ENCODE peak calls at places on chromosomes 13 and 19, in ten cellular contexts. One of them, this sample, is unnamed.

GRCh38 chr13:101978546-101979315 is 423.1 kb downstream of the FGF14 start:
- DNase-seq in uterus: no peak
- DNase-seq in IMR-90: no peak
- DNase-seq in cardiac fibroblast: no peak
- DNase-seq in ascending aorta: no peak
- DNase-seq in HFFc6: no peak
- DNase-seq in AG10803: no peak
- DNase-seq in colonic mucosa: no peak
- DNase-seq in Peyer's patch: no peak
- DNase-seq in foreskin keratinocyte: no peak
- DNase-seq in this sample: no peak

GRCh38 chr19:21612403-21612872 is 107.0 kb downstream of the ZNF429 start:
- DNase-seq in uterus: no peak
- DNase-seq in IMR-90: no peak
- DNase-seq in cardiac fibroblast: no peak
- DNase-seq in ascending aorta: no peak
- DNase-seq in HFFc6: no peak
- DNase-seq in AG10803: no peak
- DNase-seq in colonic mucosa: no peak
- DNase-seq in Peyer's patch: no peak
- DNase-seq in foreskin keratinocyte: no peak
- DNase-seq in this sample: no peak

GRCh38 chr13:76879211-76879875 is 6.9 kb downstream of the KCTD12 start:
- DNase-seq in uterus: peak
- DNase-seq in IMR-90: peak
- DNase-seq in cardiac fibroblast: peak
- DNase-seq in ascending aorta: peak
- DNase-seq in HFFc6: peak
- DNase-seq in AG10803: peak
- DNase-seq in colonic mucosa: peak
- DNase-seq in Peyer's patch: peak
- DNase-seq in foreskin keratinocyte: peak
- DNase-seq in this sample: no peak

GRCh38 chr13:99366075-99366987 is 59.1 kb upstream of the GPR183 start:
- DNase-seq in uterus: no peak
- DNase-seq in IMR-90: no peak
- DNase-seq in cardiac fibroblast: no peak
- DNase-seq in ascending aorta: no peak
- DNase-seq in HFFc6: no peak
- DNase-seq in AG10803: no peak
- DNase-seq in colonic mucosa: no peak
- DNase-seq in Peyer's patch: no peak
- DNase-seq in foreskin keratinocyte: no peak
- DNase-seq in this sample: no peak

GRCh38 chr19:30071871-30072270 is 129.8 kb downstream of the URI1 start:
- DNase-seq in uterus: no peak
- DNase-seq in IMR-90: no peak
- DNase-seq in cardiac fibroblast: no peak
- DNase-seq in ascending aorta: no peak
- DNase-seq in HFFc6: no peak
- DNase-seq in AG10803: no peak
- DNase-seq in colonic mucosa: no peak
- DNase-seq in Peyer's patch: peak
- DNase-seq in foreskin keratinocyte: no peak
- DNase-seq in this sample: no peak

GRCh38 chr13:104757712-104758111 is 1691.5 kb upstream of the SLC10A2 start:
- DNase-seq in uterus: no peak
- DNase-seq in IMR-90: no peak
- DNase-seq in cardiac fibroblast: peak
- DNase-seq in ascending aorta: no peak
- DNase-seq in HFFc6: no peak
- DNase-seq in AG10803: no peak
- DNase-seq in colonic mucosa: no peak
- DNase-seq in Peyer's patch: no peak
- DNase-seq in foreskin keratinocyte: no peak
- DNase-seq in this sample: no peak

GRCh38 chr13:112781881-112782361 is 92.1 kb downstream of the ATP11A start:
- DNase-seq in uterus: peak
- DNase-seq in IMR-90: no peak
- DNase-seq in cardiac fibroblast: no peak
- DNase-seq in ascending aorta: no peak
- DNase-seq in HFFc6: no peak
- DNase-seq in AG10803: peak
- DNase-seq in colonic mucosa: no peak
- DNase-seq in Peyer's patch: no peak
- DNase-seq in foreskin keratinocyte: no peak
- DNase-seq in this sample: no peak

GRCh38 chr13:76717092-76717491 is 169.1 kb downstream of the KCTD12 start:
- DNase-seq in uterus: no peak
- DNase-seq in IMR-90: peak
- DNase-seq in cardiac fibroblast: peak
- DNase-seq in ascending aorta: no peak
- DNase-seq in HFFc6: peak
- DNase-seq in AG10803: peak
- DNase-seq in colonic mucosa: no peak
- DNase-seq in Peyer's patch: no peak
- DNase-seq in foreskin keratinocyte: no peak
- DNase-seq in this sample: no peak

GRCh38 chr19:45574526-45574925 is 10.1 kb downstream of the OPA3 start:
- DNase-seq in uterus: no peak
- DNase-seq in IMR-90: no peak
- DNase-seq in cardiac fibroblast: no peak
- DNase-seq in ascending aorta: no peak
- DNase-seq in HFFc6: no peak
- DNase-seq in AG10803: no peak
- DNase-seq in colonic mucosa: no peak
- DNase-seq in Peyer's patch: no peak
- DNase-seq in foreskin keratinocyte: no peak
- DNase-seq in this sample: no peak

GRCh38 chr19:52351512-52351911 is 15.5 kb downstream of the ZNF610 start:
- DNase-seq in uterus: no peak
- DNase-seq in IMR-90: no peak
- DNase-seq in cardiac fibroblast: no peak
- DNase-seq in ascending aorta: no peak
- DNase-seq in HFFc6: no peak
- DNase-seq in AG10803: no peak
- DNase-seq in colonic mucosa: no peak
- DNase-seq in Peyer's patch: no peak
- DNase-seq in foreskin keratinocyte: no peak
- DNase-seq in this sample: no peak
- TF ChIP-seq CTCF in uterus: no peak
- TF ChIP-seq CTCF in IMR-90: no peak
- TF ChIP-seq CTCF in cardiac fibroblast: no peak
- TF ChIP-seq CTCF in ascending aorta: no peak
- TF ChIP-seq CTCF in HFFc6: no peak
- TF ChIP-seq CTCF in AG10803: no peak
- TF ChIP-seq CTCF in colonic mucosa: no peak
- TF ChIP-seq CTCF in Peyer's patch: no peak
- TF ChIP-seq CTCF in foreskin keratinocyte: no peak
- TF ChIP-seq CTCF in this sample: peak

DNA sequence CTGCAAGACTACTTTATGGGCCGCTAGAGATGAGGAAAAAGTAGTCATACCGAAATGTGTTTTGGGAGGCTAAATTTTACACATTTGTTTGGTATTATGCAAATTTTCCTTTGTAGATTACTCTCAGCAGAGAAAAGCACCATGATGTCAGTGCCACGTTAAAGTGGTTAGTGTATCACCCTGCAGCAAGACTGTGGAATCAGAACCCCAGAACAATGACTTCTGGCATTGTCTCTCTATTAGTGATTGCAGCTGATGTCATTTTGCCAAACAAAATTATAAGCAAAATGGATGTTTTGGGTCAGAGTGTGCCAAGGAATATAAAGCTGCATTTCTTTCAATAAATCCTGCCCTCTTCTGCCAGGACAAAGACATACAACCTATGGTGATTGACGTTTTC is 53.7 kb upstream of the TSHZ3 start:
- DNase-seq in uterus: no peak
- DNase-seq in IMR-90: no peak
- DNase-seq in cardiac fibroblast: peak
- DNase-seq in ascending aorta: no peak
- DNase-seq in HFFc6: no peak
- DNase-seq in AG10803: no peak
- DNase-seq in colonic mucosa: no peak
- DNase-seq in Peyer's patch: no peak
- DNase-seq in foreskin keratinocyte: peak
- DNase-seq in this sample: no peak
- TF ChIP-seq CTCF in uterus: no peak
- TF ChIP-seq CTCF in IMR-90: no peak
- TF ChIP-seq CTCF in cardiac fibroblast: no peak
- TF ChIP-seq CTCF in ascending aorta: no peak
- TF ChIP-seq CTCF in HFFc6: peak
- TF ChIP-seq CTCF in AG10803: no peak
- TF ChIP-seq CTCF in colonic mucosa: no peak
- TF ChIP-seq CTCF in Peyer's patch: no peak
- TF ChIP-seq CTCF in foreskin keratinocyte: peak
- TF ChIP-seq CTCF in this sample: no peak

GRCh38 chr19:38852231-38853044 is 2.7 kb upstream of the HNRNPL start:
- DNase-seq in uterus: peak
- DNase-seq in IMR-90: peak
- DNase-seq in cardiac fibroblast: peak
- DNase-seq in ascending aorta: no peak
- DNase-seq in HFFc6: peak
- DNase-seq in AG10803: peak
- DNase-seq in colonic mucosa: peak
- DNase-seq in Peyer's patch: peak
- DNase-seq in foreskin keratinocyte: peak
- DNase-seq in this sample: no peak

GRCh38 chr19:38849746-38850230 is at the start of gene HNRNPL:
- DNase-seq in uterus: no peak
- DNase-seq in IMR-90: no peak
- DNase-seq in cardiac fibroblast: no peak
- DNase-seq in ascending aorta: no peak
- DNase-seq in HFFc6: no peak
- DNase-seq in AG10803: no peak
- DNase-seq in colonic mucosa: peak
- DNase-seq in Peyer's patch: no peak
- DNase-seq in foreskin keratinocyte: no peak
- DNase-seq in this sample: peak

GRCh38 chr19:38850231-38850975 is 617 bp upstream of the HNRNPL start:
- DNase-seq in uterus: peak
- DNase-seq in IMR-90: peak
- DNase-seq in cardiac fibroblast: peak
- DNase-seq in ascending aorta: peak
- DNase-seq in HFFc6: peak
- DNase-seq in AG10803: peak
- DNase-seq in colonic mucosa: peak
- DNase-seq in Peyer's patch: peak
- DNase-seq in foreskin keratinocyte: peak
- DNase-seq in this sample: peak

GRCh38 chr19:38851622-38852230 is 1.9 kb upstream of the HNRNPL start:
- DNase-seq in uterus: peak
- DNase-seq in IMR-90: peak
- DNase-seq in cardiac fibroblast: peak
- DNase-seq in ascending aorta: peak
- DNase-seq in HFFc6: peak
- DNase-seq in AG10803: peak
- DNase-seq in colonic mucosa: peak
- DNase-seq in Peyer's patch: peak
- DNase-seq in foreskin keratinocyte: peak
- DNase-seq in this sample: no peak

GRCh38 chr19:38850976-38851621 is 1.3 kb upstream of the HNRNPL start:
- DNase-seq in uterus: peak
- DNase-seq in IMR-90: no peak
- DNase-seq in cardiac fibroblast: no peak
- DNase-seq in ascending aorta: no peak
- DNase-seq in HFFc6: no peak
- DNase-seq in AG10803: no peak
- DNase-seq in colonic mucosa: peak
- DNase-seq in Peyer's patch: peak
- DNase-seq in foreskin keratinocyte: no peak
- DNase-seq in this sample: no peak
- TF ChIP-seq CTCF in uterus: no peak
- TF ChIP-seq CTCF in IMR-90: no peak
- TF ChIP-seq CTCF in cardiac fibroblast: no peak
- TF ChIP-seq CTCF in ascending aorta: no peak
- TF ChIP-seq CTCF in HFFc6: no peak
- TF ChIP-seq CTCF in AG10803: no peak
- TF ChIP-seq CTCF in colonic mucosa: no peak
- TF ChIP-seq CTCF in Peyer's patch: no peak
- TF ChIP-seq CTCF in foreskin keratinocyte: peak
- TF ChIP-seq CTCF in this sample: no peak

GRCh38 chr19:8319807-8320520 is 1.2 kb downstream of the NDUFA7 start:
- DNase-seq in uterus: no peak
- DNase-seq in IMR-90: no peak
- DNase-seq in cardiac fibroblast: no peak
- DNase-seq in ascending aorta: no peak
- DNase-seq in HFFc6: no peak
- DNase-seq in AG10803: no peak
- DNase-seq in colonic mucosa: no peak
- DNase-seq in Peyer's patch: no peak
- DNase-seq in foreskin keratinocyte: no peak
- DNase-seq in this sample: no peak

GRCh38 chr19:8320564-8321066 is 560 bp downstream of the NDUFA7 start:
- DNase-seq in uterus: no peak
- DNase-seq in IMR-90: no peak
- DNase-seq in cardiac fibroblast: peak
- DNase-seq in ascending aorta: no peak
- DNase-seq in HFFc6: no peak
- DNase-seq in AG10803: no peak
- DNase-seq in colonic mucosa: no peak
- DNase-seq in Peyer's patch: no peak
- DNase-seq in foreskin keratinocyte: no peak
- DNase-seq in this sample: no peak

GRCh38 chr19:8322638-8322997 is 1.3 kb downstream of the RPS28 start:
- DNase-seq in uterus: no peak
- DNase-seq in IMR-90: no peak
- DNase-seq in cardiac fibroblast: no peak
- DNase-seq in ascending aorta: no peak
- DNase-seq in HFFc6: no peak
- DNase-seq in AG10803: no peak
- DNase-seq in colonic mucosa: no peak
- DNase-seq in Peyer's patch: no peak
- DNase-seq in foreskin keratinocyte: no peak
- DNase-seq in this sample: no peak

GRCh38 chr19:8321760-8322637 is 703 bp downstream of the RPS28 start:
- DNase-seq in uterus: no peak
- DNase-seq in IMR-90: no peak
- DNase-seq in cardiac fibroblast: peak
- DNase-seq in ascending aorta: no peak
- DNase-seq in HFFc6: no peak
- DNase-seq in AG10803: no peak
- DNase-seq in colonic mucosa: no peak
- DNase-seq in Peyer's patch: no peak
- DNase-seq in foreskin keratinocyte: no peak
- DNase-seq in this sample: no peak

DNA sequence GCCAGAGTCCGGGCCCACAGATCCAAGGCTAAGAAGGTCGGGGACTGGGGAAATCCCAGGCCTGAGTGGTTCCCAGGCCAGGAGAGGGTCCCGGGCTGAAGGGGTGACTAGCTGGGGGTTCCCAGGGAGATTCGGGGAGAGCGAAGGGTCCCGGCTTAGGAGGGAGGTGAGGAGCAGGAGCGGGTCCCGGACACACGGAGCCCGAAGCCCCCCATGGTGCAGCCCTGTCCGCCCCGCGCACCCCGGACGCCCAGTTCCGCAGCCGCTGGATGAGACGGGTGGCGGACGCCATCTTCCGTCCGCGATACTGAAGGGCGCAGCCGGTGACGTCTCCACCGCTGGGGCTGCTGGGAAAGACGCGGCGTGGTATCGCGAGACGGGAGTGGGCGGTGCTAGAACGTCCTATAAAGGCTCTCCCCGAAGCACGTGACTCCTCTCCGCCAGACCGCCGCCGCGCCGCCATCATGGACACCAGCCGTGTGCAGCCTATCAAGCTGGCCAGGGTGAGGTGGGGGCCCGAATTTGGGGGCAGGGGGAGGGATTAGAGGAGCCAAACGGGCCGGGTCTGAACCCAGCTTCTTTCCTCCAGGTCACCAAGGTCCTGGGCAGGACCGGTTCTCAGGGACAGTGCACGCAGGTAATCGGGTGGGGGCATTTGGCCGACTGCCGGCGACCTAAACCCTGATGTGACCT is at the start of the genes NDUFA7 and RPS28:
- DNase-seq in uterus: peak
- DNase-seq in IMR-90: peak
- DNase-seq in cardiac fibroblast: peak
- DNase-seq in ascending aorta: peak
- DNase-seq in HFFc6: peak
- DNase-seq in AG10803: peak
- DNase-seq in colonic mucosa: peak
- DNase-seq in Peyer's patch: peak
- DNase-seq in foreskin keratinocyte: peak
- DNase-seq in this sample: peak
- TF ChIP-seq CTCF in uterus: peak
- TF ChIP-seq CTCF in IMR-90: peak
- TF ChIP-seq CTCF in cardiac fibroblast: no peak
- TF ChIP-seq CTCF in ascending aorta: no peak
- TF ChIP-seq CTCF in HFFc6: peak
- TF ChIP-seq CTCF in AG10803: peak
- TF ChIP-seq CTCF in colonic mucosa: no peak
- TF ChIP-seq CTCF in Peyer's patch: peak
- TF ChIP-seq CTCF in foreskin keratinocyte: peak
- TF ChIP-seq CTCF in this sample: peak

This sample was measured in D721Med.